ENCODE peak calls at places on chromosomes 16 and 17, in four cellular contexts. T is breast epithelium, X is PC-3, Q is HCT116. J is an unnamed sample.
A peak's percentile ranks its signal among the peaks of the same experiment; 100 is the strongest.

GRCh38 chr17:37713028-37713431 is 31.8 kb downstream of the HNF1B start:
- DNase-seq in X (no peak), T (no peak), Q (no peak), J (no peak)

GRCh38 chr16:71230122-71230845 is at the start of gene HYDIN:
- DNase-seq in Q (no peak), X (peak; percentile 64), T (peak; percentile 81), J (peak; percentile 92)

GRCh38 chr17:57902800-57903759 is 52.1 kb downstream of the CUEDC1 start:
- DNase-seq in T (peak; percentile 95), X (peak; percentile 98), Q (peak; percentile 92), J (no peak)

GRCh38 chr17:60421273-60422161 is 772 bp upstream of the CHCT1 start:
- DNase-seq in X (no peak), T (peak; percentile 22), Q (no peak), J (peak; percentile 85)

GRCh38 chr17:57482657-57483056 is 226.3 kb downstream of the MSI2 start:
- DNase-seq in Q (no peak), T (no peak), X (no peak), J (no peak)

GRCh38 chr16:17476414-17477259 is 5.9 kb upstream of the XYLT1 start:
- DNase-seq in T (no peak), X (peak; percentile 26), Q (peak; percentile 47), J (peak; percentile 45)

GRCh38 chr16:84520778-84521770 is 16.6 kb upstream of the MEAK7 start:
- DNase-seq in T (peak; percentile 61), X (peak; percentile 20), Q (no peak), J (no peak)

GRCh38 chr17:72616457-72616856 is 476.0 kb downstream of the SLC39A11 start:
- DNase-seq in X (no peak), Q (no peak), T (no peak), J (no peak)

GRCh38 chr16:89020068-89020924 is 43.3 kb upstream of the CBFA2T3 start:
- DNase-seq in X (no peak), T (no peak), Q (no peak), J (no peak)

GRCh38 chr17:58452738-58453137 is 35.4 kb upstream of the RNF43 start:
- DNase-seq in X (peak; percentile 39), Q (no peak), T (no peak), J (no peak)

GRCh38 chr17:7611635-7612293 is 2.9 kb downstream of the FXR2 start:
- DNase-seq in X (no peak), T (no peak), Q (no peak), J (no peak)

GRCh38 chr16:67801889-67802288 is 4.5 kb downstream of the RANBP10 start:
- DNase-seq in Q (no peak), T (no peak), X (no peak), J (no peak)

GRCh38 chr17:81931557-81932332 is 4.2 kb upstream of the MAFG start:
- DNase-seq in T (no peak), X (no peak), Q (no peak), J (no peak)

GRCh38 chr16:87278191-87279093 is 38.8 kb downstream of the C16orf95 start:
- DNase-seq in X (peak; percentile 69), T (peak; percentile 54), Q (peak; percentile 52), J (peak; percentile 74)

GRCh38 chr16:84423416-84423837 is 55.1 kb downstream of the ATP2C2 start:
- DNase-seq in X (peak; percentile 15), T (no peak), Q (peak; percentile 80), J (no peak)

GRCh38 chr17:67947325-67947813 is 48.9 kb downstream of the C17orf58 start:
- DNase-seq in Q (no peak), T (no peak), X (no peak), J (no peak)

GRCh38 chr16:57144027-57144426 is 41.8 kb downstream of the PSME3IP1 start:
- DNase-seq in Q (no peak), T (no peak), X (no peak), J (no peak)

GRCh38 chr16:14344292-14344691 is 273.2 kb downstream of the MRTFB start:
- DNase-seq in T (no peak), X (no peak), Q (no peak), J (no peak)

GRCh38 chr17:77361986-77362620 is 221.3 kb downstream of the SEC14L1 start:
- DNase-seq in X (no peak), Q (no peak), T (no peak), J (no peak)

GRCh38 chr16:19105891-19106624 is 7.7 kb upstream of the ITPRIPL2 start:
- DNase-seq in X (no peak), Q (no peak), T (no peak), J (no peak)

GRCh38 chr17:41691031-41691777 is 2.5 kb downstream of the EIF1 start:
- DNase-seq in T (no peak), Q (no peak), X (no peak), J (no peak)

GRCh38 chr16:23895052-23895451 is 59.3 kb downstream of the PRKCB start:
- DNase-seq in Q (no peak), T (no peak), X (no peak), J (no peak)

GRCh38 chr17:56064506-56064905 is 88.8 kb upstream of the ANKFN1 start:
- DNase-seq in X (no peak), Q (no peak), T (no peak), J (no peak)

GRCh38 chr17:58333396-58334207 is 5.0 kb upstream of the TSPOAP1 start:
- DNase-seq in T (no peak), Q (no peak), X (no peak), J (no peak)

GRCh38 chr16:84244728-84245127 is 4.9 kb upstream of the KCNG4 start:
- DNase-seq in Q (no peak), T (no peak), X (no peak), J (no peak)

GRCh38 chr17:75315541-75316243 is 26.5 kb upstream of the SLC25A19 start:
- DNase-seq in X (no peak), Q (no peak), T (no peak), J (no peak)

GRCh38 chr17:4607773-4608187 is 23.5 kb downstream of the SMTNL2 start:
- DNase-seq in T (no peak), Q (no peak), X (no peak), J (no peak)

GRCh38 chr16:68452176-68452575 is 3.9 kb upstream of the SMPD3 start:
- DNase-seq in Q (no peak), T (no peak), X (peak; percentile 22), J (no peak)

GRCh38 chr16:23020084-23020483 is 129.2 kb downstream of the USP31 start:
- DNase-seq in T (no peak), X (no peak), Q (no peak), J (no peak)

GRCh38 chr17:9363440-9364350 is 211.9 kb downstream of the STX8 start:
- DNase-seq in X (peak; percentile 50), T (no peak), Q (peak; percentile 7), J (no peak)

GRCh38 chr17:62187681-62188080 is 122.6 kb upstream of the MED13 start:
- DNase-seq in X (peak; percentile 58), Q (no peak), T (no peak), J (no peak)

GRCh38 chr16:57984443-57985203 is 13.7 kb upstream of the CNGB1 start:
- DNase-seq in X (no peak), Q (no peak), T (peak; percentile 75), J (peak; percentile 99)

GRCh38 chr17:64326420-64327054 is 63.5 kb upstream of the TEX2 start:
- DNase-seq in T (peak; percentile 93), Q (no peak), X (peak; percentile 98), J (peak; percentile 47)

GRCh38 chr16:51184702-51185433 is 33.8 kb upstream of the SALL1 start:
- DNase-seq in X (no peak), Q (no peak), T (no peak), J (no peak)

GRCh38 chr17:78460176-78460675 is 81.8 kb downstream of the PGS1 start:
- DNase-seq in Q (no peak), T (no peak), X (no peak), J (no peak)

GRCh38 chr16:4231367-4231766 is 10.5 kb downstream of the SRL start:
- DNase-seq in T (no peak), Q (no peak), X (no peak), J (no peak)

GRCh38 chr17:39664581-39665561 is at the start of gene TCAP:
- DNase-seq in T (no peak), Q (no peak), X (no peak), J (no peak)
- H3K4me3 ChIP-seq in T (no peak within 1 kb of the TSS), Q (no peak within 1 kb of the TSS), X (no peak within 1 kb of the TSS), J (no peak within 1 kb of the TSS)

GRCh38 chr17:32995416-32995815 is 3.8 kb downstream of the SPACA3 start:
- DNase-seq in T (no peak), X (no peak), Q (no peak), J (no peak)
- TF ChIP-seq CTCF in T (no peak), X (no peak), Q (no peak), J (no peak)

DNA sequence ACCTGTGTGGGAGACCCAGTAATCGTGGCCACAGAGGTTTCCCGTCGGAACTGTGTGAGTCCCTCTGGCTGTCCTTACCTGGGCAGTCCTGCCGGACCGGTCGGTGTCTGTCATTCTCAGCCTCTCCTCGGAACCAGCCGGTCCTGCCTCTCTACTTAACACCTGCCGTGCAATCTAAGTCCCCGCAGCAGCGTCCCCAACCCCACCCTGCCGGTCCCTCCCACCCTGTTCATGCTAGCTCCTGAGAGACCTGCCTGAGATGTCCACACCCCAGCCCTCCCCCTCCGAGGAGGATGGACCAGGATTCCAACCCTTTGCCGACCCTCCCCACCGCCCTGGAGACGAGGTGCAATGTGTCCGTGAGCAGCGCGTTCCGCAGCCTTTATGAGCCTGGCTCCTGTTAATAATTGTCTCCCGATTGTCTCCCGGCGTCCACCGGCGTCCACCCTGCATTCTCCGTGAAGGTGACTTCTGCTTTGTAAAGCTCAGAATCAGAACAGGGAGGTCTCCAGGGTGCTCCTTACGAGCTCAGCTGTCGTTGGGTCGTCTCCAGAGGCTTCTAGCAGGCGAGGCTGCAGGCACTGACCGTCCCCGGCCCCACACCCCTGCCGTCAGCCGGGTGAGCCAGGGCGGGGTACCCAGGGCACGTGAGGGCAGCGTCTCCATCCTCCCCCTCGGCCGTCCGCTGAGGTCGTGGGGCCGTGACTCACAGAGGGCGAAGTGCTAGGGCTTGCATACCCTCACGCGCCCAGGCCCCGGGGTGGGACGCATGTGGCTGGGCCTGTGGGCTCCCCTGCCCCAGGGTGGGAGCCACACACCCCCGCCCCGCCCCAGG is 10.1 kb downstream of the METRNL start:
- DNase-seq in Q (no peak), T (peak; percentile 45), X (peak; percentile 56), J (no peak)
- H3K4me1 ChIP-seq in Q (peaks cover 1% of the 10 kb centered on the region), T (peaks cover 10% of the 10 kb centered on the region), X (peaks cover 30% of the 10 kb centered on the region), J (no peaks in the 10 kb centered on the region)

GRCh38 chr16:24986512-24987303 is 28.5 kb downstream of the ARHGAP17 start:
- DNase-seq in T (no peak), Q (no peak), X (peak; percentile 71), J (no peak)
- H3K4me3 ChIP-seq in T (no peak overlapping the region), Q (no peak overlapping the region), X (peak overlapping the region; percentile 52), J (no peak overlapping the region)

GRCh38 chr17:66432558-66432957 is 130.1 kb downstream of the PRKCA start:
- DNase-seq in X (no peak), T (no peak), Q (no peak), J (no peak)

GRCh38 chr17:66431910-66432309 is 129.5 kb downstream of the PRKCA start:
- DNase-seq in X (peak; percentile 93), T (no peak), Q (no peak), J (no peak)

GRCh38 chr17:66427134-66427533 is 124.7 kb downstream of the PRKCA start:
- DNase-seq in T (no peak), Q (no peak), X (no peak), J (no peak)

GRCh38 chr17:66431080-66431795 is 128.8 kb downstream of the PRKCA start:
- DNase-seq in X (no peak), Q (no peak), T (no peak), J (no peak)

GRCh38 chr17:66429680-66430079 is 127.3 kb downstream of the PRKCA start:
- DNase-seq in X (no peak), Q (no peak), T (no peak), J (no peak)
- TF ChIP-seq CTCF in X (no peak), Q (no peak), T (no peak), J (no peak)

J was measured in BE2C.